ENCODE peak calls at places on chromosomes 13 and 19, in seven cellular contexts. O is fibroblast of the conjunctiva; S is substantia nigra; P is GM03348; D is stimulated activated CD8-positive, alpha-beta memory T cell treated with anti-CD3 and anti-CD28 coated beads, Interleukin-4, amount 100 ng/mL, for 1 hour; R is endothelial cell; K is lower leg skin. H is an unnamed sample.

GRCh38 chr13:101554420-101555125 is 102.1 kb downstream of the ITGBL1 start:
- DNase-seq in O (no peak), S (no peak), P (peak; percentile 35), D (no peak), R (no peak), K (no peak), H (no peak)

GRCh38 chr19:2003901-2004300 is 11.6 kb downstream of the BTBD2 start:
- DNase-seq in O (no peak), S (no peak), P (no peak), D (no peak), R (no peak), K (no peak), H (no peak)

GRCh38 chr13:31882794-31883193 is 143.5 kb downstream of the RXFP2 start:
- DNase-seq in O (no peak), S (no peak), P (no peak), D (no peak), R (no peak), K (no peak), H (no peak)

GRCh38 chr13:31864307-31864706 is 125.0 kb downstream of the RXFP2 start:
- DNase-seq in O (no peak), S (no peak), P (no peak), D (no peak), R (no peak), K (no peak), H (no peak)

GRCh38 chr13:67299731-67300130 is 69.6 kb upstream of the PCDH9 start:
- DNase-seq in O (peak; percentile 17), S (no peak), P (peak; percentile 6), D (no peak), R (no peak), K (no peak), H (no peak)

GRCh38 chr13:103066079-103066880 is at the start of gene SLC10A2:
- DNase-seq in O (no peak), S (no peak), P (no peak), D (no peak), R (no peak), K (no peak), H (no peak)

GRCh38 chr19:41484822-41485221 is 41.9 kb downstream of the ERICH4 start:
- DNase-seq in O (no peak), S (no peak), P (no peak), D (no peak), R (no peak), K (no peak), H (no peak)

GRCh38 chr13:31930901-31931522 is 100.6 kb upstream of the FRY start:
- DNase-seq in O (no peak), S (no peak), P (no peak), D (no peak), R (no peak), K (no peak), H (peak; percentile 31)

GRCh38 chr19:47230122-47230920 is 678 bp downstream of the BBC3 start:
- DNase-seq in O (no peak), S (peak; percentile 34), P (peak; percentile 83), D (peak; percentile 69), R (peak; percentile 67), K (peak; percentile 54), H (peak; percentile 72)

GRCh38 chr19:29617336-29618266 is 11.5 kb downstream of the POP4 start:
- DNase-seq in O (no peak), S (no peak), P (no peak), D (no peak), R (no peak), K (no peak), H (no peak)

GRCh38 chr19:49827034-49827433 is 8.9 kb downstream of the MED25 start:
- DNase-seq in O (no peak), S (no peak), P (no peak), D (no peak), R (no peak), K (no peak), H (no peak)

GRCh38 chr13:62377838-62378237 is 962.2 kb upstream of the PCDH20 start:
- DNase-seq in O (no peak), S (no peak), P (no peak), D (no peak), R (no peak), K (no peak), H (no peak)

GRCh38 chr13:46721054-46721453 is 75.9 kb downstream of the ESD start:
- DNase-seq in O (peak; percentile 36), S (peak; percentile 5), P (peak; percentile 67), D (no peak), R (peak; percentile 26), K (peak; percentile 49), H (peak; percentile 23)

GRCh38 chr19:56087647-56088346 is 33.3 kb downstream of the ZNF787 start:
- DNase-seq in O (no peak), S (no peak), P (no peak), D (no peak), R (no peak), K (no peak), H (no peak)

GRCh38 chr13:21837841-21838551 is 167.1 kb downstream of the FGF9 start:
- DNase-seq in O (no peak), S (no peak), P (peak; percentile 87), D (no peak), R (no peak), K (peak; percentile 32), H (no peak)

GRCh38 chr13:71137106-71137505 is 729.9 kb downstream of the DACH1 start:
- DNase-seq in O (no peak), S (no peak), P (no peak), D (no peak), R (no peak), K (no peak), H (no peak)

GRCh38 chr19:6663236-6664187 is 6.4 kb downstream of the TNFSF14 start:
- DNase-seq in O (no peak), S (no peak), P (no peak), D (no peak), R (no peak), K (no peak), H (no peak)

GRCh38 chr19:39411006-39411831 is 1.2 kb upstream of the PLEKHG2 start:
- DNase-seq in O (no peak), S (no peak), P (no peak), D (peak; percentile 11), R (no peak), K (peak; percentile 55), H (no peak)

GRCh38 chr13:28313579-28313978 is 175.2 kb downstream of the PAN3 start:
- DNase-seq in O (no peak), S (no peak), P (peak; percentile 49), D (no peak), R (no peak), K (no peak), H (no peak)

GRCh38 chr19:533485-534058 is 2.0 kb downstream of the CDC34 start:
- DNase-seq in O (no peak), S (no peak), P (no peak), D (no peak), R (no peak), K (no peak), H (no peak)

GRCh38 chr13:50130686-50131051 is 115.4 kb downstream of the KCNRG start:
- DNase-seq in O (no peak), S (no peak), P (peak; percentile 69), D (no peak), R (peak; percentile 45), K (no peak), H (no peak)

GRCh38 chr19:43789029-43789428 is 8.3 kb upstream of the KCNN4 start:
- DNase-seq in O (no peak), S (no peak), P (peak; percentile 44), D (no peak), R (peak; percentile 39), K (no peak), H (no peak)

GRCh38 chr13:26498524-26499208 is 58.8 kb upstream of the WASF3 start:
- DNase-seq in O (no peak), S (no peak), P (peak; percentile 23), D (no peak), R (no peak), K (no peak), H (no peak)